ENCODE peak calls at places on chromosomes 11 and 22, in ten cellular contexts. X is lower leg skin, H is adrenal gland, Q is BJ, Z is cardiac fibroblast, E is fibroblast of mammary gland, L is ovary, U is testis, M is choroid plexus epithelial cell, O is omental fat pad. T is an unnamed sample.

GRCh38 chr11:104534268-104534667 is 364.0 kb downstream of the CASP12 start:
- DNase-seq in O (no peak), X (no peak), Q (no peak), U (no peak), Z (peak), L (no peak), E (peak), H (no peak), M (peak), T (no peak)

GRCh38 chr11:20337526-20338154 is 25.9 kb upstream of the HTATIP2 start:
- DNase-seq in U (peak), Z (peak), E (peak), L (no peak), H (no peak), Q (no peak), M (peak), O (no peak), X (no peak), T (no peak)

GRCh38 chr11:9172394-9172793 is 81.0 kb upstream of the SCUBE2 start:
- DNase-seq in U (no peak), M (peak), Q (no peak), H (no peak), L (no peak), O (no peak), X (no peak), Z (no peak), E (no peak), T (no peak)

GRCh38 chr11:9629064-9629463 is 34.8 kb upstream of the SWAP70 start:
- DNase-seq in Q (no peak), E (no peak), M (no peak), X (no peak), L (no peak), O (no peak), Z (no peak), U (no peak), H (no peak), T (no peak)

GRCh38 chr11:10407055-10407454 is 48.0 kb upstream of the AMPD3 start:
- DNase-seq in Q (no peak), M (no peak), L (no peak), O (no peak), U (no peak), H (no peak), Z (peak), E (peak), X (no peak), T (no peak)

GRCh38 chr11:44376423-44376822 is 66.5 kb upstream of the ALX4 start:
- DNase-seq in Z (no peak), X (peak), Q (no peak), O (no peak), H (no peak), L (no peak), U (no peak), E (no peak), M (no peak), T (no peak)

GRCh38 chr11:94668240-94668793 is 99.8 kb upstream of the AMOTL1 start:
- DNase-seq in U (no peak), L (no peak), Z (no peak), X (no peak), M (no peak), E (no peak), H (no peak), O (no peak), Q (no peak), T (no peak)

GRCh38 chr22:26168199-26168915 is 905 bp upstream of the SEZ6L start:
- DNase-seq in U (no peak), Q (no peak), M (no peak), Z (no peak), E (no peak), O (no peak), X (no peak), L (no peak), H (no peak), T (no peak)

GRCh38 chr11:86919557-86920210 is 35.5 kb downstream of the FZD4 start:
- DNase-seq in H (no peak), M (peak), Z (peak), U (peak), O (no peak), X (no peak), Q (no peak), L (no peak), E (peak), T (no peak)
- TF ChIP-seq CTCF in H (peak), M (peak), Z (peak), U (peak), O (no peak), X (no peak), Q (peak), L (peak), E (peak), T (peak)

DNA sequence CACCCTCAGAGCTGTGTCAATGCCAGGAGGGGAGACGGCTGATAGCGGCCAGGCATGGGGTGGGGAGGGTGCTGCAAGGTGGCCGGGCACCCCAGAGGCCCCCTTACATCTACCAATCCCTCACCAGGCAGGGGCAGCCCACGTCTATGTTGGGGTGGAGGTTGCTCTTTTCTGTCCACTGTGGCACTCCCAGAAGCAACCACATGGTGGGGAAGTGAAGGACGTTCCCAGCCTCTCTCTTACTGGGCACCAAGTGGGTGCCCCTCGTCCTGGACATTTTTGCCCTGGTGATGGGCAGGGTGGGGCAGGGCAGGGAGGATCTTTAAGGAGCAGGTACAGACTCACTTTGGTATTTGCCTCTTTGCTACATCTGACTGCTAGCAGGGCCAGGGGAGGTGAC is 47.5 kb downstream of the NECTIN1 start:
- DNase-seq in Q (no peak), H (no peak), O (no peak), L (no peak), M (no peak), X (no peak), U (no peak), Z (no peak), E (no peak), T (no peak)
- TF ChIP-seq CTCF in Q (peak), H (no peak), O (no peak), L (no peak), M (peak), X (no peak), U (no peak), Z (peak), E (no peak), T (peak)

DNA sequence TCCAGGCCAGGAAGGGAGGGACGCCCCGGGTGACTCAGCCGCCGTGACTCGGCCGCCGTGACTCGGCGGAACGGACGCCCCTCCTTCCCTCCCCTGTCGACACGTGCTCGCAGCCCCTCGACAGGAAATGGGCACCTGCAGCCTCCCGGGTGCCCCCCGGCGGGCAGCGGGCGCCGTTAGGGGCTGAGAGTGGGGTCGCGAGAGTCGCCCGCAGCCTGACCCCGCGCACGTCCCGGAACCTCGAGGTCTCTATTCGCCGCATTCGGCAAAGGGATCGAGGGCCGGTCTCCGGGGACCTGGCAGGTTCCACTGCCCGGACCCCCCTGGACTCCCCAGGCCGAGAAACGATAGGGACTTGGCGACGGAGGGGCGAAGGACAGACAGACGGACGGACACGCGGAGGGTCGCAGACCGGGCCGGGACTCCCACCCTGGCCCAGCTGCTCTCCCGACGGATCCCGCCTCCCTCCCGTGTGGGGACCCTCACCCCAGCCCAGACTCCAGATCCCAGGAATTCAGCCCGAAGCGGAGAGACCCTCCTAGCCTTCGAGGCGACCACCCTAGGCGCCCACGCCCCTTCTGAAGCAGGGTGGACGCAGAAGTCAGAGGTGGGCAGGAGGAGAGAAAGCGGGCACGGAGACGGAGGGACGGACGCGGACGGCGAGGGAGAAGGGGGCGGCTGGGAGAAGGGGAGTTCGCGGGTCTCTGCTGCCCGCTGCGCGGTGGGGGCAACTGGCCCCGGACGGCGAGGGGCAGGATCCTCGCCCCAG is 648 bp downstream of the FOSL1 start:
- DNase-seq in Z (peak), L (no peak), E (peak), M (peak), O (no peak), Q (no peak), H (peak), X (peak), U (no peak), T (no peak)
- TF ChIP-seq CTCF in Z (no peak), L (no peak), E (no peak), M (no peak), O (no peak), Q (no peak), H (no peak), X (no peak), U (no peak), T (no peak)

DNA sequence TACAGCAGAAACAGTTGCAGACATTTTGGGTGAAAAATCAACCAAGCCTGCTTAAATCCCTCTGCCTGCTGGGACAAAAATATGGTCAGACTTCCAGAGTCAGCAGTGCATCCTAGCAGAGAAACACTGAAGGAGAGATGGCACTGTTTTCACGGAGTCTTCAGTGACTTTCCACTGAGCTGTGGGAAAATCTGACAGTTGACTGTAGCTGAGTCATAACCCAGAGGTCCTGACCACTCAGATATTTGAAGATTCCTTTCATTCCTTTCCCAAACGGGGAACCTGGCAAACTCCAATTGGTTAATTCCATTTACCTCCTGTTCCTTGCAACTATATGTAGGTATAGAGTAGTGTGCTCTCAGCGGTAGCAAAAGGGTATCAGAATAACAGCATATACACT is 20.9 kb upstream of the UPB1 start:
- DNase-seq in Z (peak), H (no peak), O (no peak), X (no peak), E (peak), U (no peak), Q (peak), M (peak), L (no peak), T (no peak)
- TF ChIP-seq CTCF in Z (no peak), H (no peak), O (no peak), X (no peak), E (no peak), U (no peak), Q (no peak), M (no peak), L (no peak), T (no peak)

GRCh38 chr22:35739642-35740041 is 22.0 kb downstream of the APOL5 start:
- DNase-seq in M (no peak), E (peak), Z (peak), X (no peak), Q (no peak), O (no peak), L (no peak), H (no peak), U (no peak), T (no peak)
- TF ChIP-seq CTCF in M (peak), E (peak), Z (no peak), X (no peak), Q (peak), O (no peak), L (no peak), H (no peak), U (no peak), T (peak)

DNA sequence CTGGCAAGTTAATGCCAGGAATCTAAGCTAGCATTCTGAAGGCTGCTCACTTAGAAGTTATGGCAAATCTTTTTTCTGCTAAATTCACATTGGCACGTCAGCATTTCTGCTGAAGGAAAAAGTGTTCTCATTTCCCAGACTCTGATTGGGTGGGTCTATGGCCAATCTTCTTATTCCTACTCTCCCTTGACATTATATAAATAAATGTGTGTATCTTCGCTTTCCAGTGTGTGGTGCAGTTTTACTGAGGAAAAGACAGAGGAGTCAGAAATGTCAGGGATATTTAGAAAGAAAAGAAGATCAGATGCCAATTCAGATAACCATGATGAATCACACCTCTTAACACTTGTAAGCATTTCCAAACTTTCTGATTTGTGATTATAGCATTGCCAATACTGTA is 3.2 kb upstream of the BDNF start:
- DNase-seq in Z (peak), Q (no peak), L (no peak), E (peak), M (peak), U (no peak), H (no peak), X (no peak), O (no peak), T (no peak)
- TF ChIP-seq CTCF in Z (no peak), Q (no peak), L (no peak), E (no peak), M (peak), U (no peak), H (no peak), X (no peak), O (no peak), T (no peak)

DNA sequence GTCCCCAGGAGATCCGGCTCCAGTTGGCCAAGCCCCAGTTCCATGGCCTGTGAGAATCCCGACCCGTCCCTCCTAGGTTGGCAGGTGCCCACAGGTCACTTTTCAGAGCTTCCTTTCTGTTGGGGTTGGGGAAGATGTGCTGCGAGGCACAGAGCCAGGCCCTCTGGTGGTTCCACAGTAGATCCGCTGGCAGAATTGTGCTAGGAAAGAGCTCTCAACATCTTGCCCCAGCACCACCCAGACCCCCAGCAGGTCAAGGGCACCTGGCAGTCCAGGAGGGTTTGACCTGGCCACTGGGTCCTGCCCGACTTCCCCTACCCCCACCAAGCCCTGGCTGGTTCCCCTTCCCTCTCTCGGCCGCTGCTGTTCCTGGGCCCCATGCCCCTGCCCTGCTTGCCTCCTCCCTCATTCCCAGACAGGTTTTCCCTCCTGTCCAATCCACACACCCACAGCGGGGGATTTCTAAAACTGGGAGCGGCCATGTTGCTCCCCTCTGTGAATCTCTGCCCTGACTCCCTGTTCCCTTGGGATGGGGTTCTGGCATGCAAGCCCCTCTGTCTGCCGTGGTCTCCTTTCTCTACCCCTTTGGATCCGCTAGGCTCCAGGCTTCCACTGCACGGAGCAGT is 26.2 kb upstream of the GCAT start:
- DNase-seq in M (peak), X (peak), L (peak), H (peak), Q (no peak), E (peak), Z (no peak), O (no peak), U (peak), T (no peak)
- TF ChIP-seq CTCF in M (peak), X (no peak), L (no peak), H (peak), Q (peak), E (peak), Z (peak), O (no peak), U (no peak), T (peak)

GRCh38 chr11:63504933-63505586 is 824 bp upstream of the LGALS12 start:
- DNase-seq in U (no peak), Q (no peak), M (no peak), E (peak), Z (no peak), X (no peak), O (no peak), L (peak), H (peak), T (no peak)

GRCh38 chr11:63508745-63509144 is 2.9 kb downstream of the LGALS12 start:
- DNase-seq in O (no peak), E (no peak), L (no peak), M (no peak), X (no peak), Q (no peak), U (no peak), H (no peak), Z (no peak), T (no peak)

GRCh38 chr11:63510360-63511130 is 4.7 kb downstream of the LGALS12 start:
- DNase-seq in H (peak), M (peak), Z (peak), Q (no peak), E (peak), L (peak), U (peak), X (no peak), O (no peak), T (no peak)

GRCh38 chr11:63505857-63506528 is at the start of gene LGALS12:
- DNase-seq in Q (no peak), U (no peak), Z (no peak), E (peak), O (no peak), X (no peak), H (no peak), L (no peak), M (peak), T (no peak)

GRCh38 chr11:63508009-63508408 is 2.1 kb downstream of the LGALS12 start:
- DNase-seq in H (peak), O (no peak), U (peak), Z (peak), X (no peak), Q (no peak), M (no peak), L (no peak), E (peak), T (no peak)
- TF ChIP-seq CTCF in H (peak), O (no peak), U (no peak), Z (no peak), X (no peak), Q (peak), M (peak), L (no peak), E (no peak), T (peak)

GRCh38 chr11:115990004-115990447 is 485.8 kb upstream of the CADM1 start:
- DNase-seq in Q (no peak), Z (no peak), X (no peak), U (peak), M (no peak), H (no peak), L (no peak), E (no peak), O (no peak), T (no peak)
- TF ChIP-seq CTCF in Q (peak), Z (peak), X (no peak), U (peak), M (peak), H (peak), L (no peak), E (no peak), O (no peak), T (peak)

DNA sequence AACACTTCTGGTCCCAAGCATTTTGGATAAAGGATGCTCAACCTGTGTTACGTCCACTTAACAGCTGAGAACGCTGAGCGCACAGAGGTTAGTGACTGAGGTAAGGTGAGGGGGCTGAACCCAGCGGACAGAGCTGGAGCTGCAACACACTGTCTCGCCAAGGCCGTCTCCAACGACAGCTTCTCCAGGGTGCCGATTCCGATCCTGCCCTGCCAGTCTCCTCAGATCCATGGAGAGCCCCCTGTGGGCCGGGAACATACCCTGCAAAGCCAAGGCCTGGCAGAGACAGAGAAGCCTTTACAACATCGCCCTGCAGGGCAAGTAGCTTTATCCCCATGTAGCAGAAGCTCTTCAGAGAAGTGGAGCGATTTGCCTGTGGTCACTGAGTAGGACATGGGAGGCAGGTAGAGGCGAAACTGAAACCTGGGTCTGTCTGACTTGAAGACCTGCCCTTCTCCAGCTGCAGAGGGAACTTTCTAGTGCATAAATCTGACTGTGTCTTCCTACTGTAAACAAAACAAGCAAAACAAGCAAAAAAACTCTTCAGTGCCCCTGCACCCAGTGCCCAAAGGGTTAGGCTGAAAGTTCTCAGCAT is 72.8 kb downstream of the SCUBE1 start:
- DNase-seq in M (peak), L (no peak), U (no peak), O (no peak), Z (no peak), X (no peak), Q (no peak), H (no peak), E (no peak), T (no peak)
- TF ChIP-seq CTCF in M (peak), L (no peak), U (no peak), O (no peak), Z (peak), X (no peak), Q (peak), H (no peak), E (no peak), T (peak)